ENCODE peak calls at places on chromosome 6, in five cellular contexts. Y, G, O, U and C are unnamed samples.

GRCh38 chr6:2147737-2148448 is 97.5 kb downstream of the GMDS start:
- DNase-seq in Y (no peak), G (no peak), O (no peak), U (no peak), C (no peak)

GRCh38 chr6:11278207-11278559 is 45.7 kb upstream of the NEDD9 start:
- DNase-seq in Y (no peak), G (no peak), O (peak), U (no peak), C (no peak)

GRCh38 chr6:5412017-5412416 is 150.7 kb downstream of the FARS2 start:
- DNase-seq in Y (no peak), G (no peak), O (no peak), U (no peak), C (no peak)

GRCh38 chr6:26339612-26340011 is 25.4 kb upstream of the BTN3A2 start:
- DNase-seq in Y (no peak), G (no peak), O (no peak), U (no peak), C (no peak)

GRCh38 chr6:53701333-53702073 is 35.9 kb upstream of the KLHL31 start:
- DNase-seq in Y (no peak), G (no peak), O (no peak), U (no peak), C (no peak)

GRCh38 chr6:143759666-143760065 is 81.9 kb downstream of the PHACTR2 start:
- DNase-seq in Y (no peak), G (no peak), O (no peak), U (no peak), C (no peak)

GRCh38 chr6:82589509-82590206 is 226.0 kb downstream of the TPBG start:
- DNase-seq in Y (no peak), G (peak), O (no peak), U (no peak), C (no peak)

GRCh38 chr6:134031696-134032255 is 20.6 kb downstream of the SLC2A12 start:
- DNase-seq in Y (no peak), G (no peak), O (no peak), U (no peak), C (no peak)

GRCh38 chr6:11851405-11851804 is 72.8 kb upstream of the ADTRP start:
- DNase-seq in Y (no peak), G (no peak), O (no peak), U (no peak), C (no peak)

GRCh38 chr6:5151955-5152401 is 66.8 kb downstream of the PPP1R3G start:
- DNase-seq in Y (no peak), G (no peak), O (no peak), U (no peak), C (peak)

GRCh38 chr6:37507082-37507481 is 7.4 kb upstream of the CCDC167 start:
- DNase-seq in Y (no peak), G (peak), O (no peak), U (no peak), C (no peak)

GRCh38 chr6:22320750-22321149 is 23.9 kb upstream of the PRL start:
- DNase-seq in Y (no peak), G (no peak), O (no peak), U (no peak), C (no peak)

GRCh38 chr6:35737413-35738211 is 780 bp downstream of the ARMC12 start:
- DNase-seq in Y (no peak), G (peak), O (no peak), U (no peak), C (no peak)

GRCh38 chr6:3309391-3310050 is 50.8 kb downstream of the PSMG4 start:
- DNase-seq in Y (no peak), G (no peak), O (no peak), U (no peak), C (no peak)

GRCh38 chr6:144373195-144373594 is 88.1 kb downstream of the UTRN start:
- DNase-seq in Y (no peak), G (no peak), O (no peak), U (no peak), C (no peak)

GRCh38 chr6:132715204-132715603 is 1.3 kb upstream of the VNN1 start:
- DNase-seq in Y (no peak), G (peak), O (no peak), U (no peak), C (no peak)

GRCh38 chr6:136465766-136466303 is 84.4 kb downstream of the MAP7 start:
- DNase-seq in Y (no peak), G (no peak), O (no peak), U (no peak), C (no peak)

GRCh38 chr6:136980070-136980469 is 58.0 kb downstream of the SLC35D3 start:
- DNase-seq in Y (no peak), G (peak), O (no peak), U (no peak), C (no peak)

GRCh38 chr6:2840794-2841061 is 935 bp downstream of the SERPINB1 start:
- DNase-seq in Y (no peak), G (no peak), O (no peak), U (no peak), C (no peak)

GRCh38 chr6:41581381-41581991 is 35.3 kb downstream of the FOXP4 start:
- DNase-seq in Y (no peak), G (peak), O (no peak), U (no peak), C (no peak)

GRCh38 chr6:33812669-33813068 is 8.9 kb upstream of the MLN start:
- DNase-seq in Y (peak), G (peak), O (no peak), U (no peak), C (no peak)

GRCh38 chr6:116370717-116371383 is at the start of gene DSE:
- DNase-seq in Y (peak), G (peak), O (peak), U (peak), C (peak)

GRCh38 chr6:134734312-134734869 is 215.5 kb downstream of the ALDH8A1 start:
- DNase-seq in Y (no peak), G (no peak), O (no peak), U (no peak), C (no peak)

GRCh38 chr6:126650931-126651330 is 311.0 kb downstream of the CENPW start:
- DNase-seq in Y (no peak), G (no peak), O (no peak), U (no peak), C (no peak)

GRCh38 chr6:80005406-80005805 is 957 bp downstream of the TTK start:
- DNase-seq in Y (no peak), G (no peak), O (no peak), U (no peak), C (no peak)

GRCh38 chr6:45710304-45710821 is 305.3 kb downstream of the CLIC5 start:
- DNase-seq in Y (peak), G (no peak), O (no peak), U (peak), C (no peak)

GRCh38 chr6:143501851-143502250 is 9.7 kb downstream of the FUCA2 start:
- DNase-seq in Y (no peak), G (no peak), O (no peak), U (no peak), C (no peak)

GRCh38 chr6:43708857-43709653 is 21.5 kb upstream of the MRPS18A start:
- DNase-seq in Y (no peak), G (no peak), O (no peak), U (no peak), C (no peak)

GRCh38 chr6:32501016-32501415 is 29.1 kb downstream of the HLA-DRB5 start:
- DNase-seq in Y (no peak), G (no peak), O (no peak), U (no peak), C (no peak)

GRCh38 chr6:134007077-134007476 is 45.3 kb downstream of the SLC2A12 start:
- DNase-seq in Y (peak), G (no peak), O (no peak), U (no peak), C (no peak)

GRCh38 chr6:149905371-149905910 is 7.5 kb upstream of the RAET1E start:
- DNase-seq in Y (no peak), G (no peak), O (no peak), U (no peak), C (no peak)

GRCh38 chr6:159002432-159003160 is 2.6 kb upstream of the RSPH3 start:
- DNase-seq in Y (no peak), G (no peak), O (no peak), U (no peak), C (no peak)

GRCh38 chr6:113481441-113481840 is 375.7 kb upstream of the MARCKS start:
- DNase-seq in Y (no peak), G (no peak), O (no peak), U (no peak), C (no peak)

GRCh38 chr6:145483191-145483996 is 251.9 kb downstream of the EPM2A start:
- DNase-seq in Y (no peak), G (no peak), O (no peak), U (no peak), C (no peak)